ENCODE peak calls at places on chromosomes 5 and 9, in seven cellular contexts. R is transverse colon, G is suprapubic skin, P is esophagus muscularis mucosa, N is SK-N-SH, I is HepG2, Z is upper lobe of left lung. D is an unnamed sample.

GRCh38 chr5:181133610-181134231 is 2.8 kb upstream of the OR2V1 start:
- DNase-seq in Z (peak), P (no peak), G (peak), I (peak), R (peak), N (no peak), D (peak)

GRCh38 chr5:139705191-139705590 is 57.0 kb downstream of the CXXC5 start:
- DNase-seq in I (no peak), P (no peak), N (no peak), G (no peak), Z (no peak), R (no peak), D (no peak)

GRCh38 chr5:298737-299125 is 22.8 kb upstream of the AHRR start:
- DNase-seq in G (peak), Z (no peak), N (no peak), I (no peak), P (no peak), R (no peak), D (peak)

GRCh38 chr9:26292943-26293342 is 599.7 kb downstream of the CAAP1 start:
- DNase-seq in P (no peak), I (no peak), G (no peak), N (peak), Z (no peak), R (no peak), D (no peak)

GRCh38 chr9:36396985-36397384 is 3.1 kb downstream of the RNF38 start:
- DNase-seq in R (no peak), I (no peak), Z (peak), P (no peak), G (no peak), N (no peak), D (no peak)

GRCh38 chr5:77972545-77973252 is 196.6 kb upstream of the TBCA start:
- DNase-seq in P (no peak), Z (no peak), R (no peak), G (no peak), N (peak), I (no peak), D (no peak)

GRCh38 chr9:121929893-121930875 is 162.9 kb downstream of the TTLL11 start:
- DNase-seq in P (no peak), Z (no peak), R (no peak), N (peak), G (no peak), I (peak), D (no peak)

GRCh38 chr9:26326473-26327044 is 566.0 kb downstream of the CAAP1 start:
- DNase-seq in Z (no peak), P (no peak), I (peak), G (no peak), N (peak), R (peak), D (no peak)

GRCh38 chr5:2783223-2783622 is 31.7 kb upstream of the IRX2 start:
- DNase-seq in P (no peak), Z (no peak), I (no peak), N (no peak), R (no peak), G (no peak), D (no peak)

GRCh38 chr9:32627394-32627954 is 8.0 kb downstream of the TAF1L start:
- DNase-seq in P (no peak), R (no peak), G (no peak), N (no peak), I (peak), Z (no peak), D (no peak)

GRCh38 chr9:80175286-80175906 is 603.6 kb downstream of the TLE4 start:
- DNase-seq in P (no peak), R (peak), N (peak), G (no peak), Z (no peak), I (peak), D (no peak)

GRCh38 chr9:81964216-81965171 is 21.2 kb downstream of the SPATA31D3 start:
- DNase-seq in P (no peak), I (no peak), N (no peak), R (no peak), G (no peak), Z (no peak), D (no peak)

GRCh38 chr5:103562453-103563157 is at the start of gene NUDT12:
- DNase-seq in P (peak), Z (peak), N (peak), R (peak), G (peak), I (peak), D (peak)

GRCh38 chr9:105290401-105290800 is 46.0 kb downstream of the SLC44A1 start:
- DNase-seq in R (no peak), P (no peak), N (no peak), Z (no peak), I (no peak), G (no peak), D (no peak)

GRCh38 chr9:107336718-107337360 is 53.8 kb downstream of the RAD23B start:
- DNase-seq in P (no peak), R (no peak), N (no peak), Z (peak), G (no peak), I (no peak), D (no peak)

GRCh38 chr5:90409318-90410177 is at the start of gene CETN3:
- DNase-seq in Z (peak), P (peak), G (peak), I (peak), R (peak), N (peak), D (peak)

GRCh38 chr5:91170266-91170665 is 212.9 kb downstream of the ARRDC3 start:
- DNase-seq in I (no peak), R (no peak), Z (no peak), P (no peak), N (no peak), G (no peak), D (no peak)

GRCh38 chr5:113223831-113224604 is 210.8 kb downstream of the TSSK1B start:
- DNase-seq in G (no peak), N (no peak), Z (no peak), I (no peak), P (no peak), R (no peak), D (no peak)

GRCh38 chr9:128499920-128500319 is 4.6 kb upstream of the GLE1 start:
- DNase-seq in P (no peak), Z (no peak), N (no peak), R (no peak), I (no peak), G (peak), D (no peak)

GRCh38 chr9:128503870-128504269 is 649 bp upstream of the GLE1 start:
- DNase-seq in G (no peak), Z (no peak), N (peak), P (no peak), R (peak), I (no peak), D (no peak)

GRCh38 chr9:128505414-128505765 is 871 bp downstream of the GLE1 start:
- DNase-seq in I (no peak), R (no peak), N (peak), Z (no peak), G (no peak), P (no peak), D (no peak)

GRCh38 chr9:128498911-128499310 is 5.6 kb upstream of the GLE1 start:
- DNase-seq in G (no peak), R (no peak), Z (no peak), N (no peak), P (no peak), I (no peak), D (no peak)

DNA sequence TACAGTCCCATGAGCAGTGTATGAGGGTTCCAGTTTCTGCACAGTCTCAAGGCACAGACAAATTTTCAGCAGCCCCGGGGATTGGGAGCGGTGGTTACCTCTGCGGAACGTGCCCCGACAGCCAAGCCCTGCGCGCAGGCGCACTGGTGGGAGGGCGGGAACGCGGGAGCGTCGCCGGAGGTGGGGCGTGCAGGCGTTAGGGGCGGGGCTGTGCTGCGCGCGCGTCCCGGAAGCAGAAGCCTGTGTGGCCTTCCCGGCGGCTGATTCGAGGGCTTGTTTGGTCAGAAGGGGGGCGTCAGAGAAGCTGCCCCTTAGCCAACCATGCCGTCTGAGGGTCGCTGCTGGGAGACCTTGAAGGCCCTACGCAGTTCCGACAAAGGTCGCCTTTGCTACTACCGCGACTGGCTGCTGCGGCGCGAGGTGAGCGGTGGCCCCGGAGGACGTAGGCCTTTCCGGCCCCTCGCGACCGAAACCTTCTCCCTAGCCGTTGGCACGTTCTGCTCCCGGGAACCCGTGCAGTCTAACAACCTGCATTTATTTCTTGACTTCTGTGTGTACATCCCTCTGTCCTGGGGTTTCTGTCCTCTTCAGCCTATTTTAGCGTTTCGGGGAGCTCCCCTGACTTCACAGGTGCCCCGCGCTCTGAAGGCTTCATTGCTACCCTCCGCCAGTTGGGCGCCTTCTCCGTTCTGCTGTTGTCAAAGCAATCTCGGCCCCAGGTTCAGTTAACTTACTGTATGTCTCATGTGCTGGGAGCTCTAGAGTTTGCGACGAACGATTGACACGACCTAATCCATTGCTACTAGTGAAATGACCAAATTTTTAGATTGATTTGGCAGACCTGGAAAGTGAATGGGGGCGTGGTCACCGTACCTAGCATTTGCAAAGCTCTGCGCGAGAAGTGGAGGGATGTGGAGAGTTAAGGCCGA is at the start of gene GLE1:
- DNase-seq in G (peak), R (peak), Z (peak), N (peak), I (peak), P (peak), D (peak)
- TF ChIP-seq EP300 in G (no peak), R (no peak), Z (no peak), N (no peak), I (peak), P (no peak), D (no peak)

DNA sequence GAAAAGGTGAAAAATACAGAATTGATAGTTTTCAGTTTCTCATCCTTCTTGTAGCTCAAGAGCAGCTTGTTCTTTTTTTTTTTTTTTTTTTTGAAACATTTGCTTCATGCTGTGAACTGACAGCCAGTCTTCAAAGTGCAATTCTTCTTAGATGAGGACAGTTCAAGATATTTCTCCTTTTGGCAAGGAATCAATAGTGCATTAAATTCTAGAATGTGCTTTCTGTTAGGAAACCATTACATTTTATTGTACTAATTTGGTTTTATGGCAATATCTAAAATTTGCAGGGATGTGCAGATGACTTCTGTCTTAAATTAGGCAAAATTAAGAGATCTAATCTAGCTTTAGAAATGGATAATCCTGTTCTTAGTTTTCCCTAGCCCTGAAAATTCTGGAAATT is 969.3 kb upstream of the ACO1 start:
- DNase-seq in Z (no peak), N (no peak), I (no peak), G (no peak), R (no peak), P (no peak), D (no peak)
- TF ChIP-seq POLR2AphosphoS5 in Z (no peak), N (no peak), I (no peak), G (no peak), R (no peak), P (no peak), D (no peak)

DNA sequence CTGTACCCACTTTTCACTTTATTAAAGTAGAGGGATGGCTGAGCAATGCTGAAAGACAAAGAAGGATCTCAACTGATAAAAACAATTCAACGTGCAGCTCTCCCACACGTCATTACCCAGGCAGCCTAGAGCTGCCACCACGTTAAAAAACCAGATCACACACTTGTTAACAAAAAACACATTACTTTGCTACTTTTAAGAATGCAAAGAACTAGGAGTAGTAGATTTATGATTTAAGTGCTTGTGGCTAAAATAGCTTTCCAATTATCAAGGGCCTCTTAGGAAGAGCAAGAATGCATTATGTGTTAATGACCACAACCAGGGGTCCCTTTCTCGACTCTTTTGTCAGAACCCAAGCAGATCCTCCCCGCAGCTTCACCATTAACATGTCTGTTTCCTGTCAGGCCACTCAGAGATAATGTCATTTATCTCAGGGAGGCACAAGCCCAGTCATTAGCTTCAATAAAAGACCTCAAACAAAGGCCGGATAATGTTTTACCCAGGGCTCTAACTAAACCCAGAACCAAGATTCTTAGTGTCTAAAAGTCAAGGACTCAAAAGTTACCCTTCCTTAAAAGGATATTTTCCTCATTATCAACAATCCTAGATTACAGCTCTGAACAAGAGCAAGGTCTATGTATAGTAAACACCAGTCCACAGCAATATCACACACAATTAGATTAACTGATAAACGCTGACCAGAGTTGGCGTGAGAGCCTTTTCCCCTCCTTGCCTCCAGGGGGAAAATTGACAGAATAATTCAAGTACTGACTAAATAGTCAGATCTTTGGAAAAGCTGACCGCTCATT is 7.5 kb downstream of the ZNF608 start:
- DNase-seq in R (no peak), Z (no peak), I (no peak), N (peak), G (no peak), P (no peak), D (no peak)
- TF ChIP-seq EP300 in R (no peak), Z (no peak), I (no peak), N (no peak), G (no peak), P (no peak), D (no peak)

DNA sequence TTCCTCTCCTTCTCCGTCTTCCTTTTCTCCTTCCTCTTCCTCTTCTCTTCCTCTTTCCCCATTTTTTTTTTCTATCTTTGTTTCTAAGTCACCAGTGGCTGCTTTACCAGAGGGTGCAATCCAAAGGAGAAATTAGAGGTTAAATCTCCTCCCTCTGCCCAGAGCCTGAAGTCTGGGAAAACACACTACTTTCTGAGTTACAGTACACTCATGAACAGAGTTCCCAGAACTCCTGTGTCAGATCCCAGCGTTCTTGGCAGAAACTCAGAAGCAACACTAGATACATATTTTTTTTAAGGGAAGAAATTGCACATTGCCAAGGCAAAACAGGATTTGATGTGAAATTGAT is 189.0 kb downstream of the SNCAIP start:
- DNase-seq in G (no peak), N (no peak), Z (no peak), R (no peak), P (no peak), I (no peak), D (no peak)
- TF ChIP-seq POLR2AphosphoS5 in G (no peak), N (no peak), Z (no peak), R (no peak), P (no peak), I (no peak), D (no peak)

DNA sequence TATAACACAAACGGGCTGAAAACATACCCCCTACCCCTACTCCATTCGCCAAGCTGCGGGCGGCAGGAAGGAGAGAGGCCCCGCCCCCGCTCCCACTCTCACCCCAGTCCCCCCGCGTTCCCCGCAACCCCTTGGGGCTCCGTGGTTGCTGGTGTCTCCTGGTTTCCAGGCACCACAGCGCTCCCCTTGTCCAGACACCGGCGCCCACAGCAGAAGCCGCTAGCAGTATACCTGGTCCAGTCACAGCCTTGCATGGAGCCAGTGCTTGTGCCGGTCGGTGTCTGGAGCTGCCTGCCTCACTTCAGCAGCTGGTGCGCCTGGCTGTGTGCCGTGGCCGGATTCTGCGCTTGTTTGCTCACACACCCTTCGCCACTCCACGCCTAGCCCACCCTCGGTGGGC is 240.5 kb upstream of the DAB2 start:
- DNase-seq in I (no peak), Z (no peak), G (no peak), N (no peak), R (no peak), P (no peak), D (no peak)
- TF ChIP-seq EP300 in I (no peak), Z (no peak), G (no peak), N (no peak), R (no peak), P (no peak), D (no peak)

DNA sequence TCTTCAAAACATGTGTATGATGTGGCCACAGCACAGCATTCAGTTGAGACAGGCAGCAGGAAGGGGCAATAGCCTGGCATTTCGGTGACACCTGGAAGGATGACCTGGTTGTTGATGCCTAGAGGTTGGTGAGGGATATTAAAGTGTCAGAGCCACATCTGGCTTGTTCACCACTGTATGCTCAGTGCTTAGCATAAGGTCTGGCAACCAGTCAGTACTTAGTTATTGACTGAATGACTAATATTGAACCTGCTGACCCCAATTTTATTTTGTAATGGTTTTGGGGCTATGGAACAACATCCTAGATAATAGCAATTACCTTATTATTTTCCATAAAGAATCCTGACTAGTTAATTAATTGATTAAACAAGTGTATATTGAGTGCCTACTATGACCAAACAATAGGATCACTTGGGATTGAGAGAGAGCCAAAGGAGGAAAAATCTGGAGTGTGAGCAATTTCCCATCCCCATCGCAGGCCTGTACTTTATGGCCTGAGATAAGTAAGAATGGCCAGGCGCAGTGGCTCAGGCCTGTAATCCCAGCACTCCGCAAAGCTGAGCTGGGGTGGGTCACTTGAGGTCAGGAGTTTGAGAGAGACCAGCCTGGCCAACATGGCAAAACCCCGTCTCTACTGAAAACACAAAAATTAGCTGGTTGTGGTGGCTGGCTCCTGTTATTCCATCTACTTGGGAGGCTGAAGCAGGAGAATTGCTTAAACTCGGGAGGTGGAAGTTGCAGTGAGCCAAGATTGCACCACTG is 85.4 kb upstream of the PLPP1 start:
- DNase-seq in P (no peak), G (no peak), I (no peak), N (no peak), Z (no peak), R (no peak), D (no peak)
- TF ChIP-seq POLR2AphosphoS5 in P (no peak), G (no peak), I (no peak), N (no peak), Z (no peak), R (no peak), D (no peak)

DNA sequence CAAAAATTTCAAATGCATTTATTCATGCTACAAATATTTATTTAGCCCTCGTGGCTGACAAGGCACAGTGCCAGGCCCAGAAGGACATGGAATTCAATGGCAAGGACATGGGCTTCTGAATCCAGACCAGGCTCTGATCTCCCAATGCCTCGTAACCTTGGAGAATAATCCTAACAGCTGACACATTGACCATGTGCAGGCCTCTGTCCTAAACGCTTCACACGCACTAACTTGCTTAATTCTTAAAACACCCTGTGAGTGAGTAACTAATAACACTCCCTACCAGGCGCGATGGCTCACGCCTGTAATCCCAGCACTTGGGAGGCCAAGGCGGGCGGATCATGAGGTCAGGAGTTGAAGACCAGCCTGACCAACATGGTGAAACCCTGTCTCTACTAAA is 33.2 kb downstream of the MYO10 start:
- DNase-seq in G (no peak), Z (no peak), P (no peak), I (no peak), R (no peak), N (no peak), D (no peak)
- TF ChIP-seq EP300 in G (no peak), Z (no peak), P (no peak), I (no peak), R (no peak), N (no peak), D (peak)

D was measured in sigmoid colon.